ENCODE peak calls at places on chromosomes 11 and 22, in nine cellular contexts. One of them, this sample, is unnamed. For H3K4me1, the result is how much of the 10 kb centered on the place peaks cover.

GRCh38 chr11:76380161-76380976 is 563 bp downstream of the THAP12 start:
- DNase-seq in hepatocyte: no peak
- DNase-seq in neural progenitor cell: no peak
- DNase-seq in HCT116: no peak
- DNase-seq in MM.1S: peak
- DNase-seq in GM23248: peak
- DNase-seq in SK-N-SH: peak
- DNase-seq in GM23338: peak
- DNase-seq in OCI-LY7: peak
- DNase-seq in this sample: peak

GRCh38 chr11:110123003-110123402 is 29.8 kb downstream of the ZC3H12C start:
- DNase-seq in MM.1S: no peak
- DNase-seq in GM23248: peak
- DNase-seq in GM23338: peak
- DNase-seq in SK-N-SH: no peak
- DNase-seq in hepatocyte: no peak
- DNase-seq in OCI-LY7: no peak
- DNase-seq in neural progenitor cell: no peak
- DNase-seq in HCT116: no peak
- DNase-seq in this sample: no peak

GRCh38 chr11:88103337-88104206 is 71.7 kb downstream of the RAB38 start:
- DNase-seq in MM.1S: peak
- DNase-seq in SK-N-SH: peak
- DNase-seq in GM23248: peak
- DNase-seq in GM23338: peak
- DNase-seq in hepatocyte: peak
- DNase-seq in HCT116: peak
- DNase-seq in neural progenitor cell: peak
- DNase-seq in OCI-LY7: peak
- DNase-seq in this sample: peak

GRCh38 chr11:66272600-66272999 is 4.2 kb downstream of the RAB1B start:
- DNase-seq in neural progenitor cell: no peak
- DNase-seq in HCT116: no peak
- DNase-seq in GM23248: no peak
- DNase-seq in MM.1S: no peak
- DNase-seq in GM23338: no peak
- DNase-seq in hepatocyte: no peak
- DNase-seq in OCI-LY7: no peak
- DNase-seq in SK-N-SH: no peak
- DNase-seq in this sample: no peak

GRCh38 chr11:123588117-123588815 is 66.2 kb downstream of the SCN3B start:
- DNase-seq in HCT116: no peak
- DNase-seq in SK-N-SH: no peak
- DNase-seq in neural progenitor cell: no peak
- DNase-seq in GM23248: no peak
- DNase-seq in OCI-LY7: no peak
- DNase-seq in hepatocyte: peak
- DNase-seq in MM.1S: no peak
- DNase-seq in GM23338: no peak
- DNase-seq in this sample: no peak

GRCh38 chr11:112481893-112482292 is 221.2 kb upstream of the PLET1 start:
- DNase-seq in MM.1S: no peak
- DNase-seq in OCI-LY7: no peak
- DNase-seq in GM23248: no peak
- DNase-seq in SK-N-SH: peak
- DNase-seq in neural progenitor cell: no peak
- DNase-seq in GM23338: no peak
- DNase-seq in HCT116: no peak
- DNase-seq in hepatocyte: no peak
- DNase-seq in this sample: no peak

GRCh38 chr11:79081441-79082124 is 359.2 kb downstream of the TENM4 start:
- DNase-seq in neural progenitor cell: peak
- DNase-seq in MM.1S: no peak
- DNase-seq in GM23248: peak
- DNase-seq in SK-N-SH: no peak
- DNase-seq in HCT116: no peak
- DNase-seq in hepatocyte: no peak
- DNase-seq in OCI-LY7: no peak
- DNase-seq in GM23338: no peak
- DNase-seq in this sample: no peak

GRCh38 chr22:20994128-20994901 is 7.6 kb downstream of the THAP7 start:
- DNase-seq in MM.1S: no peak
- DNase-seq in OCI-LY7: no peak
- DNase-seq in SK-N-SH: no peak
- DNase-seq in GM23338: no peak
- DNase-seq in hepatocyte: no peak
- DNase-seq in neural progenitor cell: no peak
- DNase-seq in GM23248: no peak
- DNase-seq in HCT116: no peak
- DNase-seq in this sample: no peak

GRCh38 chr11:86577663-86578636 is 94.5 kb downstream of the ME3 start:
- DNase-seq in SK-N-SH: no peak
- DNase-seq in GM23248: peak
- DNase-seq in MM.1S: no peak
- DNase-seq in hepatocyte: peak
- DNase-seq in GM23338: no peak
- DNase-seq in OCI-LY7: no peak
- DNase-seq in HCT116: peak
- DNase-seq in neural progenitor cell: no peak
- DNase-seq in this sample: peak

GRCh38 chr11:83047515-83048225 is 24.0 kb downstream of the RAB30 start:
- DNase-seq in hepatocyte: no peak
- DNase-seq in GM23248: no peak
- DNase-seq in MM.1S: no peak
- DNase-seq in GM23338: no peak
- DNase-seq in HCT116: no peak
- DNase-seq in SK-N-SH: no peak
- DNase-seq in OCI-LY7: no peak
- DNase-seq in neural progenitor cell: no peak
- DNase-seq in this sample: no peak

GRCh38 chr11:61814242-61814957 is 2.4 kb downstream of the FADS1 start:
- DNase-seq in GM23338: peak
- DNase-seq in GM23248: peak
- DNase-seq in hepatocyte: peak
- DNase-seq in SK-N-SH: peak
- DNase-seq in HCT116: peak
- DNase-seq in neural progenitor cell: peak
- DNase-seq in OCI-LY7: no peak
- DNase-seq in MM.1S: no peak
- DNase-seq in this sample: peak

GRCh38 chr22:24115247-24116207 is 65.8 kb upstream of the SUSD2 start:
- DNase-seq in GM23248: no peak
- DNase-seq in neural progenitor cell: no peak
- DNase-seq in MM.1S: no peak
- DNase-seq in OCI-LY7: no peak
- DNase-seq in SK-N-SH: no peak
- DNase-seq in GM23338: no peak
- DNase-seq in HCT116: no peak
- DNase-seq in hepatocyte: no peak
- DNase-seq in this sample: no peak

DNA sequence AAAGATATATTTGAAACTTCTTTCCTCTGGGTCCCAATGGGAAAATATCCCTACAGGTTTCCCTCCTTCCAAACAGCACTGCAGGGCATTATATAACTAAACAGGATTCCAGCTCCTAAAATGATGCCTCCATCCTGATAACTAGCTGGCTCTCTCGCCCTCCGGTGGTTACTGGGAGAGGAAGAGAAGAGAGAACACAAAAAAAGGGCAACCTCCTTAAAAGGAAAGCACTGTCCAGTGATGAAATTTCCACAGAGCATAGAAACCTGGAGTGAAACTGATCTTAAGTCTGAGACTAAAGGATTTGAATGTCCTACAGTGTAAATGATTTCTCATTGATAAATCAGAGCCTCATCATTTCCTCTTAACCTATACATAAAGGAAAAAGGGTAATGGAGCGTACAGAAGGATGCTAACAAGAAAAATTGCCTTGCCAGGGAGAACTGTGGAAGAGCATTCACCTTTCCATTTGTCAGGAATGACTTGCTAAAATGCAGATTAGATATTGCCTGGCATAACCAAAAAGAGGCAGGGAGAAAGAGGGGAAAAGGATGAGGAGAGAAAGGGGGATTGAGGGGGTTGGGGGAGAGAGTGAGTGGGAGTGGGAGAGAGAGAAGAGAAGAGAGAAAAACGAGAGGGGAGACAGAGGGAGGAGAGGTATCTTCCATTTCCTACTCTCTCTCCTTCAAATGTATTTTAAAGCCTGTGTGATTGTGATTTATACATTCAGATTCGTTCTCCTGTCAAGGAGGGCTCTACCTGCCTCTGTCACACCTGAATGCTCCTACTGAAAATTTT is 121.4 kb downstream of the APOL5 start:
- DNase-seq in GM23248: peak
- DNase-seq in neural progenitor cell: peak
- DNase-seq in SK-N-SH: no peak
- DNase-seq in MM.1S: no peak
- DNase-seq in hepatocyte: peak
- DNase-seq in GM23338: peak
- DNase-seq in HCT116: peak
- DNase-seq in OCI-LY7: peak
- DNase-seq in this sample: peak
- TF ChIP-seq EZH2phosphoT487 in GM23248: no peak
- TF ChIP-seq EZH2phosphoT487 in neural progenitor cell: no peak
- TF ChIP-seq EZH2phosphoT487 in SK-N-SH: no peak
- TF ChIP-seq EZH2phosphoT487 in MM.1S: no peak
- TF ChIP-seq EZH2phosphoT487 in hepatocyte: no peak
- TF ChIP-seq EZH2phosphoT487 in GM23338: no peak
- TF ChIP-seq EZH2phosphoT487 in HCT116: no peak
- TF ChIP-seq EZH2phosphoT487 in OCI-LY7: no peak
- TF ChIP-seq EZH2phosphoT487 in this sample: no peak

GRCh38 chr11:117011541-117011908 is 86.7 kb downstream of the SIK3 start:
- DNase-seq in neural progenitor cell: no peak
- DNase-seq in hepatocyte: no peak
- DNase-seq in GM23248: no peak
- DNase-seq in HCT116: no peak
- DNase-seq in MM.1S: no peak
- DNase-seq in SK-N-SH: no peak
- DNase-seq in GM23338: no peak
- DNase-seq in OCI-LY7: no peak
- DNase-seq in this sample: no peak
- H3K27ac ChIP-seq in neural progenitor cell: peak
- H3K27ac ChIP-seq in hepatocyte: no peak
- H3K27ac ChIP-seq in GM23248: peak
- H3K27ac ChIP-seq in HCT116: no peak
- H3K27ac ChIP-seq in MM.1S: no peak
- H3K27ac ChIP-seq in SK-N-SH: peak
- H3K27ac ChIP-seq in GM23338: no peak
- H3K27ac ChIP-seq in OCI-LY7: no peak
- H3K27ac ChIP-seq in this sample: peak

GRCh38 chr11:44596541-44597276 is 31.2 kb downstream of the CD82 start:
- DNase-seq in neural progenitor cell: no peak
- DNase-seq in OCI-LY7: peak
- DNase-seq in MM.1S: peak
- DNase-seq in hepatocyte: no peak
- DNase-seq in SK-N-SH: no peak
- DNase-seq in GM23338: no peak
- DNase-seq in HCT116: no peak
- DNase-seq in GM23248: peak
- DNase-seq in this sample: no peak
- H3K4me1 ChIP-seq in neural progenitor cell: under half
- H3K4me1 ChIP-seq in OCI-LY7: under half
- H3K4me1 ChIP-seq in MM.1S: under half
- H3K4me1 ChIP-seq in hepatocyte: under half
- H3K4me1 ChIP-seq in SK-N-SH: under half
- H3K4me1 ChIP-seq in GM23338: under half
- H3K4me1 ChIP-seq in HCT116: under half
- H3K4me1 ChIP-seq in GM23248: under half
- H3K4me1 ChIP-seq in this sample: under half

DNA sequence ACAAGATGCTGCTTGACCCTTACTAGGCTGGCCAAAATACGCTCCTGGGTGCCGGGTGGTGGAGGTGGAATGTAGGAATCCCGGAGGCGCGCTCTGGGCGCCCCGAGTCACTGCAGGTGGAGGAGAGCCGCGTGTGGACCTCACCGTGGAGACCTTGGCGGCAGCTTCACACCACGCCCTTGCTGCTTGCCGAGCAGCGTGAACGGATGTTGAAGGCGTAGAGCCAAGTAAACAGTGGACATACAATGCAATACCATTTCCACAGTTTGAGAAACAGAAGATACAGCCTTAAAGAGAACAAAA is 1.3 kb downstream of the NCR3LG1 start:
- DNase-seq in neural progenitor cell: peak
- DNase-seq in GM23338: peak
- DNase-seq in HCT116: no peak
- DNase-seq in hepatocyte: peak
- DNase-seq in OCI-LY7: peak
- DNase-seq in MM.1S: peak
- DNase-seq in SK-N-SH: peak
- DNase-seq in GM23248: peak
- DNase-seq in this sample: peak
- TF ChIP-seq EZH2phosphoT487 in neural progenitor cell: peak
- TF ChIP-seq EZH2phosphoT487 in GM23338: no peak
- TF ChIP-seq EZH2phosphoT487 in HCT116: no peak
- TF ChIP-seq EZH2phosphoT487 in hepatocyte: no peak
- TF ChIP-seq EZH2phosphoT487 in OCI-LY7: peak
- TF ChIP-seq EZH2phosphoT487 in MM.1S: no peak
- TF ChIP-seq EZH2phosphoT487 in SK-N-SH: no peak
- TF ChIP-seq EZH2phosphoT487 in GM23248: no peak
- TF ChIP-seq EZH2phosphoT487 in this sample: no peak

This sample was measured in PC-3.